ENCODE peak calls at places on chromosomes 2 and 18, in seven cellular contexts. A, V, C, P, D, N and O are unnamed samples. For H3K4me1, the result is how much of the 10 kb centered on the place peaks cover.

GRCh38 chr18:41324020-41324791 is 630.8 kb upstream of the PIK3C3 start:
- DNase-seq in A (no peak), V (no peak), C (no peak), P (no peak), D (no peak), N (no peak), O (no peak)

GRCh38 chr2:125296742-125297141 is 1271.7 kb downstream of the CNTNAP5 start:
- DNase-seq in A (no peak), V (no peak), C (no peak), P (no peak), D (no peak), N (no peak), O (no peak)

GRCh38 chr2:178990533-178991241 is 59.2 kb downstream of the CCDC141 start:
- DNase-seq in A (no peak), V (no peak), C (no peak), P (no peak), D (no peak), N (no peak), O (no peak)

GRCh38 chr2:240502059-240502429 is 55.7 kb downstream of the ANKMY1 start:
- DNase-seq in A (no peak), V (peak), C (no peak), P (no peak), D (no peak), N (no peak), O (no peak)

GRCh38 chr2:108407864-108408729 is 30.3 kb downstream of the SULT1C4 start:
- DNase-seq in A (no peak), V (no peak), C (no peak), P (no peak), D (no peak), N (no peak), O (no peak)

GRCh38 chr2:13002536-13002935 is 285.8 kb downstream of the TRIB2 start:
- DNase-seq in A (no peak), V (no peak), C (no peak), P (no peak), D (no peak), N (no peak), O (no peak)

GRCh38 chr2:5803547-5803946 is 111.4 kb downstream of the SOX11 start:
- DNase-seq in A (no peak), V (no peak), C (no peak), P (no peak), D (no peak), N (no peak), O (no peak)

GRCh38 chr2:97848347-97848746 is 135.0 kb downstream of the ZAP70 start:
- DNase-seq in A (no peak), V (no peak), C (no peak), P (no peak), D (no peak), N (no peak), O (no peak)

GRCh38 chr2:19819097-19820065 is 82.4 kb downstream of the TTC32 start:
- DNase-seq in A (no peak), V (no peak), C (no peak), P (no peak), D (no peak), N (peak), O (no peak)

DNA sequence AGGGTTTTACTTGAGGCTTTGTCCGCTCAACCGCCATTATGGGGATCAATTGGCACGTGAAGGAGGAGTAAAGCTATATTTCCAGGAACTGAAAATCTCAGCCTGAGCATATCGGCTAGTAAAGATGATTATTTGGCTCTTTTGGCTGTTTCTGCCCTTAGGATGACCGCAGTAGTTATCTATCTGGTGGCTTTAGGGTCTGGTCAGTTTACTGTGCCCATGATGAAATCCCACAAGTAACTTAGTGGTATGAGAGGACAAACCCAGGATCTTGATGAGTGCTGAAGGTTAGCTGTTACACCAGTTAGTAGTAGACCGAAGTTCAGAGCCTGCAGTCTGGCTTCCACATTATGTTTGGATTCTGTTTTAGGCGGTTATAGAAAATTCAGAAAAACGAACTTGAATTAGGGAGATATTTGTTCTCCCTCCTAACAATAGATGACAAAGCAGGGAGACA is 1.2 kb downstream of the MAT2A start:
- DNase-seq in A (no peak), V (no peak), C (no peak), P (no peak), D (no peak), N (no peak), O (no peak)
- TF ChIP-seq POLR2A in A (no peak), V (no peak), C (no peak), P (no peak), D (no peak), N (no peak), O (no peak)

DNA sequence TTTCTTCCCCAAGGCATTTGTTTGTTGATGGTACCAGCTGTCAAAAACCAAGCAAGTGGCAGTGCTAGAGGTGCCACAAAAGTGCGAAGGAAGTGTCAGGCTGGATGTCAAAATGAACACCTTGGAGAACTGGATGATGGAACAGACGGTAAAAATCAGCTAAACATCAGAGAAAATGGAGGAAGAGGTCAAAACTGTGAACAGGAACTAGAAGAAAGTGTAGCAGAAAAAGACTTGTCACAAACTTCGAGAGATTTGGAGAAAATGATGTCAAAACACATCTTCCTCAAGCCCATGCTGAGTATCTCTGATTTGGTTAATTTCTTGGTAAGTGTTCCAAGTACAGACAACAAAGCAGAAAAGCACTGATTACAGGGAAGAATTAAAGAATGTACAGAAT is 25.3 kb upstream of the CEP68 start:
- DNase-seq in A (no peak), V (no peak), C (no peak), P (no peak), D (no peak), N (no peak), O (no peak)
- H3K4me1 ChIP-seq in A (under half), V (half or more), C (under half), P (under half), D (under half), N (under half), O (under half)

DNA sequence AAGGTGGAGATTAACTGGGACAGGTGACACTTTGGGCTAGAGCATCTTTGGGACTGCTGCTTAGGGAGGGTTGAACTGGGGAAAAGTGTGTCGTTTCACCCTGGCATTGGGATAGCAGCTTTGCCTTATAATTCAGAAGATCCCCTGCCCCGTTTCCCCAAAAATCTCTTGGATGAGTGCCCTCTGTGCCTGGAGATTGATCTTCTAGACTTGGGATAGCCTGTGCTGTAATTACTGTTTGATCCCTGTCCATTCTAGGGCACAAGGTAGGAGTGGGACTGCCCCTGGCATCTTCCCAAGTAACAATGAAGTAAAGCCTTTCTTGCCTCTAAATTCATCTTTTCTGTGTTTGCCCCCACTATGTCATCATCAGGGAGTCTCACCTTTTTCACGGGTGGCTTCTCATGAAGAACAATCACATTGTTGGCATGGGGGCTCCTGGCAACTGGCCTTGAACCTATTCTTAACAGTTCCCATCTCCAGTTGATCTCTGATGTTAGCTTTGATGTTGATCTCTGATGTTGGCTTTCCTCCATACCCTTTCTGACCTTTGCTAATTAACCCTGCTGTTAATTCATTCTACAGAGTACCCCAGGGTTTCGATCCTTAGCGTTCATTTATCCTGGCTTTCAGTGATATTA is 21.6 kb downstream of the MTHFD2 start:
- DNase-seq in A (no peak), V (no peak), C (no peak), P (no peak), D (peak), N (no peak), O (no peak)
- TF ChIP-seq POLR2A in A (no peak), V (no peak), C (no peak), P (no peak), D (no peak), N (no peak), O (no peak)

DNA sequence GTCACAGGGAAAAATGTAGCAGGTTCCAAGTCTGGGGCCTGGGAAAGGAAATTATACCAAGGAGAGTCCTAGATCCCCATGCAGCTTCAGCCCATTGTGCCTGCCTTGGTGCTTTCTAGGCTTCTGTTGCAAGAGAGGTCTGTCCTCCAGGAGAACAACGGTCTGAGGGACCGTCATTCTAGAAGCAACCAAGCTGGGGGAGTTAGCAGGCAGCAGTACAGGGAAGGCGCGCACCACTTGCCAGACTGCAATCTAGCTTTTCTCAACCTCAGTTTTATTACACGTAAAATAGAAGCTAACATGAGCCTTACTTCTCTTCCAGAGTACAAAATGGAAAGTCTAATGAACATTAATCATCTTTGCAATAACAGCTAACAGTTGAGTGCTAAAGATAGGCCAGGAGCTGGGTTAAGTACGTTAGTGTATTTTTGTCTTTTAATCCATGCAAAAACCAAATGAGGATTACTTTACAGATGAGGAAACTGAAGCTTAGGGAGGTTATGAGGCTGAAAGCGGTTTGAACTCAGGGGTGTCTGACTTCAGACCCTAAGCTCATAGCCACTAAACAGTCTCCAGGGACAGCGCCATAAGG is 1.9 kb downstream of the TCF23 start:
- DNase-seq in A (peak), V (peak), C (no peak), P (no peak), D (no peak), N (no peak), O (no peak)
- H3K4me1 ChIP-seq in A (under half), V (under half), C (under half), P (under half), D (half or more), N (under half), O (under half)